ENCODE peak calls at places on chromosomes 13 and 19, in eight cellular contexts. Z is amniotic stem cell; V is posterior cingulate gyrus; F is Ammon's horn; N is fibroblast of pulmonary artery; L is anterior cingulate cortex; H is activated naive CD4-positive, alpha-beta T cell; E is brain pericyte. X is an unnamed sample.

GRCh38 chr13:19062801-19063200 is 118.8 kb downstream of the TUBA3C start:
- DNase-seq in Z (no peak), V (no peak), F (no peak), N (no peak), L (no peak), H (no peak), E (no peak), X (no peak)

GRCh38 chr13:43239441-43239840 is 216.1 kb downstream of the DNAJC15 start:
- DNase-seq in Z (no peak), V (no peak), F (no peak), N (no peak), L (no peak), H (no peak), E (no peak), X (no peak)

GRCh38 chr19:10230155-10230903 is 802 bp downstream of the S1PR2 start:
- DNase-seq in Z (no peak), V (peak; percentile 85), F (no peak), N (peak; percentile 61), L (no peak), H (peak; percentile 45), E (no peak), X (peak; percentile 53)

GRCh38 chr19:55426042-55426441 is 17.1 kb downstream of the SHISA7 start:
- DNase-seq in Z (no peak), V (no peak), F (peak; percentile 92), N (no peak), L (peak; percentile 36), H (no peak), E (no peak), X (no peak)

GRCh38 chr19:35144600-35145436 is 1.8 kb downstream of the FXYD7 start:
- DNase-seq in Z (no peak), V (no peak), F (no peak), N (no peak), L (no peak), H (no peak), E (no peak), X (no peak)

GRCh38 chr19:29505034-29505824 is 20.6 kb upstream of the VSTM2B start:
- DNase-seq in Z (no peak), V (peak; percentile 99), F (peak; percentile 96), N (no peak), L (peak; percentile 84), H (no peak), E (no peak), X (no peak)

GRCh38 chr19:6103217-6103644 is 7.1 kb downstream of the RFX2 start:
- DNase-seq in Z (peak; percentile 77), V (peak; percentile 88), F (no peak), N (peak; percentile 95), L (no peak), H (no peak), E (no peak), X (no peak)

GRCh38 chr13:27200413-27201066 is 28.9 kb upstream of the USP12 start:
- DNase-seq in Z (no peak), V (no peak), F (no peak), N (no peak), L (no peak), H (no peak), E (no peak), X (no peak)

GRCh38 chr13:42747399-42747873 is 33.9 kb upstream of the FAM216B start:
- DNase-seq in Z (peak; percentile 89), V (no peak), F (no peak), N (peak; percentile 83), L (no peak), H (no peak), E (peak; percentile 75), X (no peak)

GRCh38 chr13:81771948-81772347 is 1431.0 kb upstream of the SPRY2 start:
- DNase-seq in Z (no peak), V (no peak), F (no peak), N (no peak), L (no peak), H (no peak), E (no peak), X (no peak)

X was measured in CD4-positive, CD25-positive, alpha-beta regulatory T cell.